ENCODE peak calls at places on chromosome 1, in four cellular contexts. H is HCT116, I is NB4, C is sigmoid colon. L is an unnamed sample.

GRCh38 chr1:164577291-164577690 is 18.3 kb downstream of the PBX1 start:
- DNase-seq in I (no peak), H (no peak), C (no peak), L (no peak)

GRCh38 chr1:218785928-218786327 is 387.8 kb upstream of the LYPLAL1 start:
- DNase-seq in C (peak), I (no peak), H (no peak), L (no peak)

GRCh38 chr1:110523011-110523410 is 4.0 kb upstream of the KCNA10 start:
- DNase-seq in H (no peak), C (peak), I (no peak), L (no peak)

GRCh38 chr1:56934400-56935080 is 31.3 kb downstream of the C8B start:
- DNase-seq in C (no peak), I (no peak), H (no peak), L (no peak)

GRCh38 chr1:70156529-70157120 is 48.8 kb downstream of the LRRC40 start:
- DNase-seq in I (no peak), H (no peak), C (no peak), L (no peak)

GRCh38 chr1:23108918-23109533 is 59.6 kb downstream of the LUZP1 start:
- DNase-seq in C (no peak), I (no peak), H (peak), L (no peak)

GRCh38 chr1:245923215-245923614 is 583.9 kb downstream of the SMYD3 start:
- DNase-seq in H (no peak), C (no peak), I (no peak), L (no peak)

GRCh38 chr1:152996633-152997385 is 4.7 kb upstream of the SPRR3 start:
- DNase-seq in I (no peak), C (no peak), H (no peak), L (no peak)

GRCh38 chr1:17789926-17790325 is 34.8 kb downstream of the ACTL8 start:
- DNase-seq in H (no peak), I (no peak), C (no peak), L (no peak)

GRCh38 chr1:154749078-154749760 is 120.9 kb downstream of the KCNN3 start:
- DNase-seq in H (peak), C (no peak), I (peak), L (no peak)

GRCh38 chr1:177270863-177271262 is 100.1 kb downstream of the BRINP2 start:
- DNase-seq in C (no peak), I (no peak), H (no peak), L (no peak)

GRCh38 chr1:161290779-161291178 is 19.0 kb downstream of the MPZ start:
- DNase-seq in H (no peak), I (no peak), C (no peak), L (no peak)

GRCh38 chr1:183131166-183131565 is 54.9 kb upstream of the LAMC2 start:
- DNase-seq in C (no peak), I (no peak), H (no peak), L (no peak)

GRCh38 chr1:218755128-218755527 is 410.0 kb downstream of the TGFB2 start:
- DNase-seq in H (no peak), I (no peak), C (no peak), L (no peak)

GRCh38 chr1:89829186-89829585 is 8.4 kb downstream of the LRRC8D start:
- DNase-seq in I (no peak), H (no peak), C (no peak), L (no peak)

GRCh38 chr1:38119000-38119399 is 72.4 kb upstream of the POU3F1 start:
- DNase-seq in C (no peak), H (no peak), I (no peak), L (no peak)

GRCh38 chr1:173164686-173165085 is 42.4 kb downstream of the TNFSF4 start:
- DNase-seq in I (no peak), H (no peak), C (no peak), L (no peak)

DNA sequence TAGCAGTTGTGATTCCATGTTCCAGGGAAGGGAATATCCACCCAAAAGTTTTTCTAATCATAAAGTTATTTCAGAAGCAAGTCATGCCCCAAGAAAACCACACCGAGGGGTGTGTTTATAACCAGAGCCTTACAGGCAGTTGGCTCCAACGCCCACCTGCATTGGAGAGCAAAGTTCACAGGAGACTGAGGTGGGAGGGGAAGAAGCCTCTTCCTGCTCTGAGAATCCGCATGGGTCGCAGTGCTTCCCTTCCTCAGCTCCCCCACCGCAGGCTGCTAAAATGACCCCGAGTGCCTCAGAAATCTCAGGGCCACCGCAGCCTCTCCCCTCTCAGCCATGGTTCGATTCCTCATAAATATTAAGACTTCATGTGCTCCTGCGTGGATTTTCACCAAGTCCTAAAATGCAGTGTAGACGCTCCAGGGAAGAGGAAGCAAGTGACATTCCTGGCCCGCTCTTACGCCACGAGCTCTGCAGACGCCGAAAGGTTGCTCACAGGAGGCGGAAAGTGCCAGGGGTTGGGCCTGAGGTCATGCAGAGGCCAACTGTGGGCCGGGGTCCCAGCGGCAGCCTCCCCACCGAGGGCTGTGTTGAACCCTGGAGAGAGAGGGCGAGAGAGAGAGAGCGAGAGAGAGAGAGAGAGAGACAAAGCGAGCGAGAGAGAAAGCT is 13.4 kb upstream of the SPSB1 start:
- DNase-seq in I (no peak), C (no peak), H (no peak), L (no peak)
- TF ChIP-seq POLR2A in I (no peak), C (no peak), H (no peak), L (no peak)

GRCh38 chr1:48688102-48688760 is 88.5 kb downstream of the BEND5 start:
- DNase-seq in I (peak), H (peak), C (no peak), L (no peak)
- TF ChIP-seq CTCF in I (peak), H (no peak), C (no peak), L (no peak)

DNA sequence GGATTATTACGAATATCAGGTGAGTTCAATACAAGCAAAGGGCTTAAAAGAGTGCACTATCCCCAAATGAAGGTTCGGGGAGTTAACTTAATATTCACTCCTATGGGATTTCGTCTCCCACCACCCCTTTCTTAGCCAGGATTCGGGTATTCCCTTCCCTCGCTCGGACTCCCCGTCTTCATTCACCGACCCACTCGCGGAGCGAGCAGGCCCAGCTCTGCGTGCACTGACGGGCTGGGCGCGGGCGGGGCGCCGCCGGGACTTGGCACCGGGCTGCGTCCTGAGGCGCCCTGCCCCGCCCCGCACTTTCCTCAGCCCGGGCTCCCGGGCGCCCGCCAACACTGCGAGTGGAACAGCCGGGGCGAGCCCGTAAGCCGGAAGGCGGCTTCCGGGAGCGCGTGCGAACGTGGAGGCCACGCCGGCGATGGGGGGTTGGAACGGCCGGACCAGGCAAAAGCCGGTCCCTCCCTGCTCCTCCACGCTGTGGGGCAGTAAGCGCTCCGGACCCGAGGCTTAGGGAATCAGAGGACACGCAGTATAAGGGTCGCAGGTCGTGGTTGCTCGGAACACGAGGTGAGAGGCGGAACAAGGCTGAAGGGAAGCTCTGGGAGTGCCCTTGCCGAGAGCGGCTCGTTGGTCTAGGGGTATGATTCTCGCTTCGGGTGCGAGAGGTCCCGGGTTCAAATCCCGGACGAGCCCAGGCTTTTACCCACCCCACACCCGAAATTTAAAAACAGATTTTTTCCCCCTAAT is 7.5 kb upstream of the MPZL1 start:
- DNase-seq in I (peak), C (peak), H (peak), L (peak)
- TF ChIP-seq POLR2A in I (peak), C (no peak), H (no peak), L (no peak)

DNA sequence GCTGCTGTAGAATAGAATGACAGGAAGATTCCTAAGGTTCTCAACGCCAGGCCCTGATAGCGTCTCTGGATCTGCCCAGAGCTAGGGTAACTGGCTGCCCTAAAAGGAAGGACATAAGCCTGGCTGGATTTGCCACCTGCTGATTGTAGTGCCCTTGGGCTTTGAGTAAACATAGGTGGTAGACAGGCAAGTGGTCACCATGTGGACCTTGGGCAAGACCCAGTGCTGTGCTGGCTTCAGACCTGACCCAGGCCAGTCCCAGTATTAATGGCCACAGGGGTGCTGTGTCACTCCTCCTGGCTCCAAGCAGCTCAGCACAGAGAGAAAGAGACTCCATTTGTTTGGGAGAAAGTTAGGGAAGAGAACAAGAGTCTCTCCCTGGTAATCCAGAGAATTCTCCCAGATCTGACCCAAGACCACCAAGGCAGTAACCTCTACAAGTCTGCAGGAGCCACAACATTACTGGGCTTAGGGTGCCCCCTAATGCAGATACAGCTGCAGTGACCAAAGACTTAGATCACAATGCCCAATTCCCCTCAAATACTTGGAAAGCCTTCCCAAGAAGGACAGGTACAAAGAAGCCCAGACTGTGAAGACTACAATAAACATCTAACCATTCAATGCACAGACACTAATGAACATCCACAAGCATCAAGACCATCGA is 44.5 kb downstream of the PHTF1 start:
- DNase-seq in I (no peak), C (no peak), H (no peak), L (no peak)
- TF ChIP-seq CTCF in I (no peak), C (no peak), H (no peak), L (no peak)

DNA sequence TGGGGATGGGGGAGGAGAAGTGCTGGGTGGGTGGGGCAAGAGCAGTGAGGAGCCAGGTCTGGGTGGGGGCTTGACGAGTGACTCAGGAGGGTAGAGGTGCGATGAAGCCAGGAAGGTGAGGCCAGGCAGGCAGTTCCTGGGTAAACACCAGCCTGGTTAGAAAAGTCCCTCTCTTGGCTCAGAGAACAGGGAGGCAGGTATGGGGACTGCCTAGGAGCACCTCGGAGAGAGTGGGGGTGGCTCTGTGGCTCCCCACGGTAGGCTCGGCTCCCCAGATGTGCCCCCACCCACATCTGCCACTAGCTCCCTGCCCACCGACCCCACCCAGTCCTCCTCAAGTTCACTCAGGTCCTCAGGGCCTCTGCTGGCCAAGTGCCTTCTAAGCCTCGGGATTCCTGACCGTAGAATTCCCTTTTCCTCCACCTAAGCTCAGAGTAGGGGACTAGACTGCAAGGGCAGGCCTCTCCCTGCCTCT is 1.2 kb downstream of the HSPG2 start:
- DNase-seq in H (no peak), C (peak), I (no peak), L (no peak)
- TF ChIP-seq POLR2A in H (no peak), C (no peak), I (no peak), L (no peak)

DNA sequence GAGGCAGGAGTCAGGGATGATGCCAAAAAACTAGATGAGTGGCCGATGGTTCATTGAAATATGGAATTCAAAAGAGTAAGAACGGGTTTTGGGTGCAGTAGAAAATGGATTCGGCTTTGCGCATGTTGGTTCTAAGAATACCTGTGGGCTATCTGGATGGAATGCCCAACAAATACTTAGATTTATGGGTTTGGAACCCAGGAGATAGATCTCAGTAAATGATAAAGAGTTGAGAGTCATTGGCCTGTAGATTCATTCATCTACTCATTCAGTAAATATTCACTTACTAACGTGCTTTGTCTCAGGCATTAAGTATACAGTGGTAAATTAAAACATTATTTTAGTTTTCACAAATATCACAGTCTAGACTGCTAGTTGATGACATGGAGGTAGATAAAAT is 247.7 kb downstream of the NFIA start:
- DNase-seq in I (no peak), H (no peak), C (no peak), L (no peak)
- TF ChIP-seq CTCF in I (no peak), H (no peak), C (no peak), L (no peak)

DNA sequence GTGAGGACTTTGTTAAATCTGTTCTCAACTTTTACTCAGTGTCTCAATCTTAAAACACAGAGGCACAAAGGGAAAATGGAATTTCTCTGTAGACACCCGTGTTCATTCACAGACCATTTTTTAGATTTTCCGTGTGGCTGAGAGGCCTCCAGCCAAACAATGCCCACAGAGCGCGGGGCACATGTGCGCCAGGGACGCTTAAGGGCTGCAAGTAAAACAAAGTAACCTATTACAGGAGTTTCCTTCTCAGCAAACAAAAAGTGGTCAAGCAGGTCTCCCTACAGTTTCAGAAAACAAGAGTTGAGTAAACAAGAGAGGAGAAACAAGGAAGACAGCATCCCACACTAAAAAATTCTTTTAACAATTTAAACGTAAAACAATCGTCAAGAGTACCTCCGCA is 115.3 kb downstream of the RERE start:
- DNase-seq in C (no peak), H (no peak), I (peak), L (no peak)
- TF ChIP-seq POLR2A in C (no peak), H (no peak), I (no peak), L (no peak)

GRCh38 chr1:6329392-6329791 is 64.2 kb downstream of the ACOT7 start:
- DNase-seq in C (peak), I (no peak), H (no peak), L (no peak)

GRCh38 chr1:6334261-6334993 is 59.1 kb downstream of the ACOT7 start:
- DNase-seq in H (no peak), I (no peak), C (no peak), L (no peak)

GRCh38 chr1:6330410-6330827 is 63.1 kb downstream of the ACOT7 start:
- DNase-seq in I (no peak), C (no peak), H (no peak), L (no peak)

GRCh38 chr1:6329851-6330250 is 63.7 kb downstream of the ACOT7 start:
- DNase-seq in I (no peak), C (no peak), H (no peak), L (no peak)

GRCh38 chr1:6331543-6332246 is 61.9 kb downstream of the ACOT7 start:
- DNase-seq in C (no peak), I (no peak), H (no peak), L (no peak)
- TF ChIP-seq CTCF in C (no peak), I (no peak), H (no peak), L (no peak)

DNA sequence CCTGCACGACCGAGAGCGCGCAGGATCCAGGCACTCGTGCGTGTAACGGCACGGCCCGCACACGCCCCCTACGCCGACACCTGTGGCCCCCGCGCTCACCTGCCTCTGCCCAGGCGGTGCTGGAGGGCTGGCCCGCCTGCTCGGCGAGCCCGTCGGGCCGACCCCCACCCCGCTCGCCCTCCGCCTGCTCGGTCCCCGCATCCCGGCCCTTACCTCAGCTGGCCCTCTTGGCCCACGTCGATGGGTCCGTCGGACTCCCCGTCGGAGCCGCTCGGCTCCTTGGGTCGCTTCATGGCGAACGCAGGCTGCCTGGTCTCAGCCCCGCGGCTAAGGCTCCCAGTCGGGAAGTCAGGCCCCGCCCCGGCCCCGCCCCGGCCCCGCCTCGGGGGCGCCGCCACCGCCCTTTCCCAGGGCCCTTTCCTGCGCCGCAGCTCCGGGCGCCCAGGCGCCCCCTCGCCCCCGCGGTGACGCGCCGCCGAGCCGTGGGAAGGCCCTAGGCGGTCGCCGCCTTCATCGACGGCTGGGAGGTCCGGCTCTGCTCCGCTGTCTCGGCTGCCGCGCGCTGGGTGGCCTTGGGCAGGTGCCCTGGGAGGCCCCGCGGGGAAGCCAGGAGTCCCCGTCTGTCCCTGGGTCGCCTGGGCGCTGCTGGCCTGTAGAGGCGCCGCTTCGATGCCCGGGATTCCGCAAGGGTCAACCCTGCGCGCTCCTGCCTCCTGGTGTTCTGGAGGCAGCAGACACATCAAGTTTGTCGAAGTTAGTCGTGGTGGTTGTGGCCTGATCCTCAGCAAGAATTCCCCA is at the start of gene HEYL:
- DNase-seq in C (peak), I (peak), H (peak), L (no peak)
- TF ChIP-seq POLR2A in C (no peak), I (no peak), H (peak), L (no peak)

DNA sequence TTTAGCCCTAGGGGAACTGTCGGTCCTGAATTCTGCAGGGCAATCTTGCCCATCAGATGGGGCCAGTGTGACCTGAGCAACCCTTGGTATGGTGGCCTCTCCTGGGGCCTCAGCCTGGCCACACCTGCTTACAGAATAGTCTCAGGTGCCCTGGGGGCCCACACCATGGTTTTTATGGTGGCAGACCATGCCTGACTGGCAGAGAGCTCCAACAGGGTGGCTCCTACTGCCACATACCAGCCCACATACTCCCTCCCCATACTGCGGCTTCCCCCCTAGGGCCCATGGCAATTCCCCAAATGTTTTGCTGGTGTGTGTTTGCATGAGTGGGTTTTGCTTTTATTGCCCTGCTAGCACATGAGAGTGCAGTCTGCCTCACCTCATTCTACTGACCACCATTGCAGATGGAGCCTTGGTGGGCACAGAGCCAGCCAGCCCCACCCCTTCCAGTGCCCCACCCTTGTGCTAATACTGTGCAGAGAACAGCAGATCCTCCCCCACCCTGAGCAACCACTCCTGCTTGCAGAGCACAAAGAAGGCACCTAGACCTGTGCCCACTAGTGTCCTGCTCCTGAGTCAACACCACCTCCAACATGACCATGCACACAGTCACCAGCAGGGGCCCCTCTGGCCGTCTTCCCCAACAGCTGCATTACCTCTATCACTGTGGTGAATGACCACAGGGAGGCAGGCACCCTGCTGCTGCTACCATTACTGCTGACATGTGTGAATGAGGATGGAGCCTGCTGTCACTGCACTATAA is 86.8 kb downstream of the GDAP2 start:
- DNase-seq in I (no peak), H (peak), C (no peak), L (no peak)
- TF ChIP-seq CTCF in I (no peak), H (peak), C (no peak), L (no peak)

L was measured in suprapubic skin.